ENCODE peak calls at places on chromosomes 3 and 15, in eight cellular contexts. S, G, C, J, B, X, Y and A are unnamed samples.

GRCh38 chr3:74443102-74443501 is 171.4 kb downstream of the CNTN3 start:
- DNase-seq in G (no peak), Y (no peak), J (no peak), S (no peak), B (no peak), C (no peak), X (no peak), A (no peak)

GRCh38 chr3:11477286-11477935 is 166.3 kb downstream of the VGLL4 start:
- DNase-seq in B (no peak), J (no peak), X (no peak), C (peak), G (no peak), S (no peak), Y (no peak), A (no peak)

GRCh38 chr15:85388506-85388905 is 8.1 kb downstream of the AKAP13 start:
- DNase-seq in B (no peak), Y (no peak), J (no peak), X (no peak), G (no peak), C (no peak), S (no peak), A (no peak)

GRCh38 chr3:108125550-108126071 is 34.8 kb upstream of the CD47 start:
- DNase-seq in B (no peak), G (no peak), C (no peak), Y (no peak), J (peak), S (peak), X (no peak), A (no peak)

GRCh38 chr3:40925228-40925627 is 274.1 kb upstream of the CTNNB1 start:
- DNase-seq in C (no peak), S (no peak), G (no peak), B (no peak), X (no peak), Y (no peak), J (no peak), A (no peak)

GRCh38 chr3:172530566-172530965 is 7.3 kb upstream of the TNFSF10 start:
- DNase-seq in X (no peak), J (no peak), G (no peak), C (no peak), B (no peak), S (no peak), Y (no peak), A (no peak)

GRCh38 chr15:66369773-66370651 is 13.5 kb upstream of the TIPIN start:
- DNase-seq in G (no peak), J (no peak), Y (no peak), B (no peak), X (no peak), C (no peak), S (no peak), A (no peak)

GRCh38 chr3:124800511-124801374 is 70.5 kb downstream of the UMPS start:
- DNase-seq in Y (no peak), S (no peak), B (no peak), G (no peak), J (no peak), C (no peak), X (no peak), A (no peak)

GRCh38 chr15:78625621-78626280 is 5.0 kb upstream of the CHRNA3 start:
- DNase-seq in C (no peak), G (no peak), J (peak), B (peak), Y (no peak), S (no peak), X (peak), A (no peak)

GRCh38 chr3:194062825-194063224 is 73.1 kb upstream of the HES1 start:
- DNase-seq in S (no peak), B (no peak), Y (no peak), G (no peak), X (no peak), C (no peak), J (no peak), A (no peak)

GRCh38 chr3:76352069-76352847 is 566.9 kb upstream of the ZNF717 start:
- DNase-seq in S (no peak), G (no peak), B (no peak), Y (no peak), C (no peak), J (no peak), X (no peak), A (no peak)

GRCh38 chr15:63288778-63289378 is 11.5 kb downstream of the APH1B start:
- DNase-seq in Y (no peak), B (no peak), G (no peak), X (no peak), C (peak), J (no peak), S (no peak), A (no peak)

GRCh38 chr3:65538101-65538500 is 500.6 kb downstream of the MAGI1 start:
- DNase-seq in B (no peak), X (no peak), Y (no peak), G (no peak), C (no peak), J (no peak), S (no peak), A (no peak)

GRCh38 chr15:74461847-74462511 is 1.0 kb upstream of the UBL7 start:
- DNase-seq in C (no peak), X (no peak), B (no peak), Y (no peak), J (no peak), S (no peak), G (no peak), A (no peak)

GRCh38 chr3:107662109-107662477 is 139.3 kb downstream of the BBX start:
- DNase-seq in J (no peak), X (no peak), G (no peak), Y (peak), B (no peak), S (no peak), C (peak), A (no peak)

GRCh38 chr3:20064796-20065564 is 24.7 kb downstream of the KAT2B start:
- DNase-seq in B (no peak), J (peak), G (no peak), Y (no peak), C (no peak), S (no peak), X (no peak), A (no peak)

GRCh38 chr3:36895488-36896409 is 49.1 kb downstream of the TRANK1 start:
- DNase-seq in B (no peak), G (no peak), C (no peak), J (no peak), Y (no peak), X (no peak), S (no peak), A (no peak)

GRCh38 chr3:171099911-171100310 is 73.4 kb upstream of the SLC2A2 start:
- DNase-seq in J (no peak), B (no peak), X (no peak), G (no peak), Y (no peak), S (no peak), C (no peak), A (no peak)

GRCh38 chr3:49674491-49674983 is 386 bp downstream of the APEH start:
- DNase-seq in S (no peak), J (no peak), Y (peak), B (no peak), C (no peak), X (no peak), G (no peak), A (no peak)

GRCh38 chr15:78057803-78058202 is 19.7 kb downstream of the TBC1D2B start:
- DNase-seq in G (no peak), J (no peak), C (no peak), Y (no peak), X (no peak), S (no peak), B (no peak), A (no peak)

GRCh38 chr15:45637552-45638033 is 2.8 kb downstream of the SQOR start:
- DNase-seq in Y (peak), B (no peak), G (no peak), J (peak), S (peak), C (peak), X (peak), A (no peak)

GRCh38 chr15:58413253-58413652 is 18.5 kb upstream of the LIPC start:
- DNase-seq in G (no peak), Y (no peak), C (no peak), B (no peak), X (no peak), S (no peak), J (no peak), A (no peak)

GRCh38 chr15:64285871-64286270 is 70.1 kb downstream of the CSNK1G1 start:
- DNase-seq in C (no peak), B (no peak), Y (no peak), J (no peak), S (no peak), G (no peak), X (no peak), A (no peak)

GRCh38 chr3:170865209-170866094 is 4.5 kb downstream of the RPL22L1 start:
- DNase-seq in S (no peak), G (no peak), X (no peak), J (no peak), Y (no peak), C (no peak), B (no peak), A (no peak)

GRCh38 chr3:152511904-152512303 is 243.2 kb downstream of the MBNL1 start:
- DNase-seq in G (no peak), J (no peak), C (no peak), S (no peak), B (no peak), Y (no peak), X (no peak), A (no peak)

GRCh38 chr3:174331095-174331802 is 527.9 kb upstream of the NAALADL2 start:
- DNase-seq in G (no peak), C (no peak), B (no peak), X (no peak), J (no peak), Y (no peak), S (no peak), A (no peak)

GRCh38 chr15:63134245-63134644 is 12.6 kb downstream of the LACTB start:
- DNase-seq in J (no peak), X (no peak), G (no peak), Y (no peak), B (no peak), C (no peak), S (no peak), A (no peak)

GRCh38 chr3:64225695-64226499 is 631 bp upstream of the PRICKLE2 start:
- DNase-seq in S (no peak), J (no peak), C (no peak), B (no peak), Y (no peak), X (no peak), G (no peak), A (no peak)

GRCh38 chr3:193389335-193389734 is 10.8 kb upstream of the ATP13A5 start:
- DNase-seq in B (no peak), C (no peak), X (no peak), S (no peak), G (no peak), Y (no peak), J (no peak), A (no peak)

GRCh38 chr3:42148982-42149432 is 57.9 kb downstream of the TRAK1 start:
- DNase-seq in J (no peak), C (peak), B (no peak), G (peak), S (no peak), Y (peak), X (peak), A (peak)

GRCh38 chr3:102207173-102207572 is 227.6 kb upstream of the ZPLD1 start:
- DNase-seq in X (no peak), C (no peak), B (no peak), G (no peak), Y (no peak), J (no peak), S (no peak), A (no peak)

GRCh38 chr3:83216919-83217594 is 1455.6 kb upstream of the GBE1 start:
- DNase-seq in G (no peak), Y (no peak), J (peak), S (no peak), X (no peak), B (peak), C (no peak), A (no peak)

GRCh38 chr3:14907043-14907966 is 40.1 kb upstream of the NR2C2 start:
- DNase-seq in J (peak), Y (no peak), B (no peak), S (no peak), C (no peak), G (no peak), X (peak), A (no peak)

GRCh38 chr15:40058476-40059140 is 19.6 kb upstream of the SRP14 start:
- DNase-seq in X (no peak), B (no peak), J (peak), Y (no peak), S (no peak), C (peak), G (no peak), A (no peak)

GRCh38 chr3:4980229-4981159 is 1.3 kb downstream of the BHLHE40 start:
- DNase-seq in C (peak), J (peak), Y (peak), B (peak), X (peak), S (peak), G (peak), A (peak)

GRCh38 chr3:4981160-4981687 is 2.0 kb downstream of the BHLHE40 start:
- DNase-seq in S (no peak), C (no peak), X (no peak), J (no peak), G (no peak), Y (no peak), B (no peak), A (no peak)

GRCh38 chr3:4983739-4984510 is 4.7 kb downstream of the BHLHE40 start:
- DNase-seq in B (no peak), J (peak), C (peak), X (peak), G (no peak), Y (peak), S (peak), A (no peak)

GRCh38 chr3:4982773-4983738 is 3.8 kb downstream of the BHLHE40 start:
- DNase-seq in J (no peak), X (no peak), G (no peak), B (no peak), S (no peak), C (no peak), Y (no peak), A (no peak)

DNA sequence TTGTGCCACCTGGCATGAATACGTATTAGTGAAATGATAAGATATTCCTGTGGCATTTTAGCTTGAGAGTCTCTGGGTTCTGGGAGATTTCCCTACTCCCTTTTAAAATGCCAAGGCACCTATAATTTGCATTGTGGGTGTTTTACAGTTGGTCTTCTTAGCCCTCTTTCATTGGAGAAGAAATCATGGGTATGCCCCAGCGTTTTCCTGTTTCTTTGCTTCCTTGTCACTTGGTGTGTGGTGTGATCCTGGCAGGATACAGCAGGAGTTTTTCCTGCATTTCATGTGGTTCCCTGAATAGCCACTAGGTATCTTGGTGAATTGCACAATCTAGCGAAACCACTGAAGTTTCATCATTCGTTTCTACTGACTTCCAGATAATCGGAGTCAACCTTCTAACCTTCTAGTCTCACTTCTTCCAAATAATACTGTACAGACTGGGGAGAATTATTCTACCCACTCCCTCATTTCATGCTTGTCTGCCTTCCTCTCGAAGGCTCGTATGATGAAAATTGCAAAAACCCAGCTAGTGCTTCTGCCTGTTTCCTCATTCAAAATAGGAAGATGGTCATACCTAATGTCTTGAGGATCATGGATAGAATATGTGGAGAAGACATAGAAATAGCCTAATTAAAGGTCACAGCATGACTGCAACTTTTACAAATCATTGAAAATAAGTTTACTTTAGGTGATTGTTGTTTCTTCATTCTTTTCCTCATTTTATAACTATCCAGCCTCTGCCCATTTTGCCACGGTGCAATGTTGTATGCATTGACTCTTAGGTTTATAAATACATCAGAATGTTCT is 2.7 kb downstream of the BHLHE40 start:
- DNase-seq in Y (peak), B (no peak), C (no peak), X (no peak), S (no peak), G (no peak), J (no peak), A (no peak)
- TF ChIP-seq CTCF in Y (peak), B (peak), C (peak), X (no peak), S (peak), G (peak), J (no peak), A (peak)

GRCh38 chr3:58574682-58575081 is 2.5 kb downstream of the FAM107A start:
- DNase-seq in C (no peak), S (no peak), X (no peak), J (no peak), Y (no peak), B (no peak), G (no peak), A (no peak)

GRCh38 chr3:58578873-58579272 is 1.7 kb upstream of the FAM107A start:
- DNase-seq in X (no peak), C (no peak), Y (no peak), S (no peak), G (no peak), B (no peak), J (no peak), A (no peak)

GRCh38 chr3:58575986-58576652 is 1.1 kb downstream of the FAM107A start:
- DNase-seq in S (no peak), G (no peak), B (no peak), Y (no peak), X (no peak), C (no peak), J (no peak), A (no peak)

GRCh38 chr3:58576716-58577115 is 475 bp downstream of the FAM107A start:
- DNase-seq in Y (no peak), C (no peak), B (no peak), J (no peak), G (no peak), S (no peak), X (no peak), A (no peak)

DNA sequence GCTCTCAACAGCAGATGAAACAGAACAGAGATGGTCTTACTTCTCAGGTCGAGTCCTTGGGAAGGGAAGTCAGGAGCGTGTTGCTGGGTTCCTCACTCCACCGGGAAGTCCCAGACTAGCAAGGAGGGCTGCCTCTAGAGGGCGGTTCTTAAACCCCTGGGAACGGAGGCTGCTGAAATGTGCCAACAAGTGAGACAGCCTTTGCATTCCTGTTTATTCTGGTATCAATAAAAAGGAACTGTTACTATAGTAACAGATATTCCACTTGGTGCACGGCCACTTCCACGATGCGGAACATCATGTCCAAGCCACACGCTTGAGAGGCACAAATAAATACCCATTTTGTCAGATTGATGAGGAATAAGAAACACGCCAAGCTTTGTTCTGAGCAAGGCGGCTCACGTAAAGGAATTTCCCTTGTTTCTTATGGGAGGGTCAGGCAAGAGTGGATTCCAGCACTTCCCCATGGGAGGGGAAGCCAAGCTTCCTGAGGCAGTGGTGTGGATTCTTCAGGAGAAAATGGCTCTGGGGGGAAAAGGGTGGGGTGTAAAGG is at the start of gene FAM107A:
- DNase-seq in X (peak), S (peak), C (peak), B (no peak), G (no peak), J (no peak), Y (peak), A (no peak)
- TF ChIP-seq CTCF in X (no peak), S (no peak), C (peak), B (peak), G (no peak), J (no peak), Y (peak), A (no peak)

GRCh38 chr15:37981781-37982180 is 47.3 kb downstream of the TMCO5A start:
- DNase-seq in C (no peak), G (no peak), S (no peak), X (no peak), Y (no peak), J (no peak), B (no peak), A (no peak)
- TF ChIP-seq CTCF in C (peak), G (peak), S (no peak), X (no peak), Y (no peak), J (no peak), B (peak), A (peak)

GRCh38 chr3:63193647-63194046 is 84.5 kb upstream of the SYNPR start:
- DNase-seq in B (no peak), Y (no peak), J (no peak), X (no peak), C (peak), G (no peak), S (no peak), A (no peak)
- TF ChIP-seq CTCF in B (peak), Y (peak), J (no peak), X (no peak), C (peak), G (peak), S (peak), A (peak)

GRCh38 chr15:31365032-31365654 is 38.5 kb downstream of the KLF13 start:
- DNase-seq in G (no peak), C (no peak), J (no peak), X (no peak), S (no peak), Y (no peak), B (no peak), A (no peak)

GRCh38 chr15:31367021-31367729 is 40.5 kb downstream of the KLF13 start:
- DNase-seq in S (peak), C (no peak), B (no peak), X (no peak), Y (no peak), J (peak), G (no peak), A (no peak)

GRCh38 chr15:31366169-31366734 is 39.6 kb downstream of the KLF13 start:
- DNase-seq in S (peak), B (peak), J (peak), Y (peak), X (no peak), G (no peak), C (no peak), A (no peak)

GRCh38 chr15:31364301-31365031 is 37.8 kb downstream of the KLF13 start:
- DNase-seq in G (no peak), Y (no peak), C (no peak), B (no peak), X (no peak), S (peak), J (peak), A (no peak)

GRCh38 chr15:31365655-31366127 is 39.1 kb downstream of the KLF13 start:
- DNase-seq in C (peak), G (peak), X (peak), S (peak), J (peak), Y (peak), B (peak), A (peak)
- TF ChIP-seq CTCF in C (peak), G (peak), X (peak), S (peak), J (no peak), Y (peak), B (peak), A (peak)

DNA sequence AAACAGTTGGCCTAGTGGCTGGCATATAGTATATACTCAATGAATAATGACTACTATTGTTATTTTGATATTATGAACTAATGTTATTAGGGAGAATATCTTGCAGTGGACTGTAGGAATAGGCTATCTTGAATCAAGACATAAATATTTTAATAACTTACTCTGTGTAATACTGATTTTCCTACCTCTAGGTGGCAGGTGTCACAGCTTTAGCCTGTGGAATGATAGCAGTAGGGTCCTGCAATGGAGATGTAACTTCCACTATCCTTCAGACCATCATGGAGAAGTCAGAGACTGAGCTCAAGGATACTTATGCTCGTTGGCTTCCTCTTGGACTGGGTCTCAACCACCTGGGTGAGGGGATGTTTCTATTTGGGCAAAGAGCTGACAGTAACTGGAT is 6.5 kb downstream of the PSMD2 start:
- DNase-seq in B (no peak), G (no peak), J (no peak), X (no peak), Y (no peak), S (no peak), C (no peak), A (no peak)
- TF ChIP-seq CTCF in B (peak), G (peak), J (no peak), X (no peak), Y (peak), S (peak), C (peak), A (no peak)

GRCh38 chr15:52678036-52678467 is 1.1 kb downstream of the ATOSA start:
- DNase-seq in S (peak), J (peak), Y (peak), B (peak), G (no peak), X (peak), C (no peak), A (peak)
- TF ChIP-seq CTCF in S (no peak), J (no peak), Y (no peak), B (peak), G (no peak), X (no peak), C (peak), A (no peak)